ENCODE peak calls at places on chromosome 3, in five cellular contexts. K is body of pancreas, V is neural progenitor cell, Q is esophagus squamous epithelium, H is GM23248. C is an unnamed sample.

GRCh38 chr3:184815046-184815930 is 3.3 kb downstream of the VPS8 start:
- DNase-seq in K (no peak), V (no peak), Q (no peak), H (peak; percentile 77), C (no peak)

GRCh38 chr3:73602171-73602570 is 22.6 kb downstream of the PDZRN3 start:
- DNase-seq in K (no peak), V (no peak), Q (no peak), H (peak; percentile 96), C (no peak)

GRCh38 chr3:12454076-12454807 is 30.0 kb upstream of the TSEN2 start:
- DNase-seq in K (no peak), V (peak; percentile 62), Q (no peak), H (peak; percentile 66), C (no peak)

GRCh38 chr3:28940530-28940929 is 340.3 kb upstream of the RBMS3 start:
- DNase-seq in K (no peak), V (no peak), Q (no peak), H (peak; percentile 79), C (no peak)

GRCh38 chr3:47108546-47108945 is 55.4 kb downstream of the SETD2 start:
- DNase-seq in K (no peak), V (peak; percentile 52), Q (no peak), H (peak; percentile 26), C (no peak)

GRCh38 chr3:187773233-187773962 is 28.1 kb upstream of the BCL6 start:
- DNase-seq in K (no peak), V (peak; percentile 29), Q (no peak), H (no peak), C (no peak)

GRCh38 chr3:104102386-104102785 is 1264.3 kb upstream of the ALCAM start:
- DNase-seq in K (no peak), V (peak; percentile 64), Q (no peak), H (peak; percentile 60), C (no peak)

GRCh38 chr3:174046311-174046710 is 648.8 kb downstream of the NLGN1 start:
- DNase-seq in K (no peak), V (no peak), Q (no peak), H (no peak), C (no peak)

GRCh38 chr3:3800685-3801509 is 1.7 kb downstream of the LRRN1 start:
- DNase-seq in K (peak; percentile 54), V (peak; percentile 67), Q (no peak), H (peak; percentile 10), C (no peak)

GRCh38 chr3:67288707-67289106 is 290.6 kb downstream of the KBTBD8 start:
- DNase-seq in K (no peak), V (no peak), Q (no peak), H (no peak), C (no peak)

GRCh38 chr3:115728013-115728412 is 104.7 kb downstream of the GAP43 start:
- DNase-seq in K (no peak), V (no peak), Q (no peak), H (no peak), C (no peak)

GRCh38 chr3:34139566-34139965 is 341.1 kb downstream of the PDCD6IP start:
- DNase-seq in K (no peak), V (no peak), Q (no peak), H (no peak), C (no peak)

GRCh38 chr3:115788921-115789470 is 165.7 kb downstream of the GAP43 start:
- DNase-seq in K (no peak), V (no peak), Q (no peak), H (peak; percentile 95), C (no peak)

GRCh38 chr3:144142151-144142855 is 170.7 kb downstream of the DIPK2A start:
- DNase-seq in K (no peak), V (no peak), Q (no peak), H (peak; percentile 81), C (no peak)

GRCh38 chr3:151226825-151227224 is 23.8 kb upstream of the GPR171 start:
- DNase-seq in K (no peak), V (no peak), Q (no peak), H (no peak), C (no peak)

GRCh38 chr3:151228291-151229125 is 25.5 kb upstream of the GPR171 start:
- DNase-seq in K (no peak), V (no peak), Q (no peak), H (peak; percentile 82), C (no peak)

GRCh38 chr3:151232991-151233390 is 30.0 kb upstream of the GPR171 start:
- DNase-seq in K (no peak), V (no peak), Q (no peak), H (no peak), C (no peak)

GRCh38 chr3:151227438-151228290 is 24.6 kb upstream of the GPR171 start:
- DNase-seq in K (peak; percentile 72), V (peak; percentile 81), Q (no peak), H (peak; percentile 80), C (peak; percentile 77)

DNA sequence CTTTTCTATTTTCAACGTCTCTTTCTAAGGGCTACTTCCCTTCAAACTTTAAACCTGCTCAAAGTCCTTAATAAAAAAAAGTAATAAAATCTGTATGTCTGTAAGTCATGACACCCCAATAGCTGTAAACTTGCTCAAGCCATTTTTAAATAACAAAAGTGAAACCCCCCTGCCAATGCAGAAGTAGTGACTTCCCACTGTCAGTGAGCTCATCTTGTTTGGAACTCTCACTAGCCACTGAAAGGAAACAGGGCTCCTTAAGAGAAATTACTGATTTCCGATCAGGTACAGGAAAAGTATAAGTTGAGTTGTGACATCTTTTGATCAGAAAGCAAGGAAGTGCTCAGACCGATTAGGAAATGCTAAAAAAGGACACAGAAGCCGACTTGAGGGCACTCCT is 27.6 kb upstream of the GPR171 start:
- DNase-seq in K (no peak), V (no peak), Q (no peak), H (no peak), C (no peak)
- H3K4me3 ChIP-seq in K (no peak overlapping the region), V (no peak overlapping the region), Q (no peak overlapping the region), H (no peak overlapping the region), C (no peak overlapping the region)

GRCh38 chr3:31648286-31648968 is 115.7 kb downstream of the STT3B start:
- DNase-seq in K (no peak), V (no peak), Q (no peak), H (no peak), C (no peak)

GRCh38 chr3:31653464-31653863 is 120.7 kb downstream of the STT3B start:
- DNase-seq in K (no peak), V (no peak), Q (no peak), H (no peak), C (no peak)

GRCh38 chr3:31654998-31655397 is 122.3 kb downstream of the STT3B start:
- DNase-seq in K (no peak), V (no peak), Q (no peak), H (no peak), C (no peak)

GRCh38 chr3:31652296-31652695 is 119.6 kb downstream of the STT3B start:
- DNase-seq in K (no peak), V (no peak), Q (no peak), H (no peak), C (no peak)
- H3K9me3 ChIP-seq in K (no peaks in the 10 kb centered on the region), V (peaks cover 28% of the 10 kb centered on the region), Q (peaks cover 56% of the 10 kb centered on the region), H (peaks cover 3% of the 10 kb centered on the region), C (peaks cover 6% of the 10 kb centered on the region)

GRCh38 chr3:123696796-123697195 is 111.9 kb upstream of the HACD2 start:
- DNase-seq in K (no peak), V (no peak), Q (no peak), H (no peak), C (no peak)
- H3K4me1 ChIP-seq in K (peaks cover 8% of the 10 kb centered on the region), V (peaks cover 22% of the 10 kb centered on the region), Q (peaks cover 26% of the 10 kb centered on the region), H (peaks cover 25% of the 10 kb centered on the region), C (no peaks in the 10 kb centered on the region)

GRCh38 chr3:169633789-169634188 is 29.7 kb downstream of the MECOM start:
- DNase-seq in K (no peak), V (no peak), Q (no peak), H (no peak), C (no peak)
- H3K4me3 ChIP-seq in K (no peak overlapping the region), V (no peak overlapping the region), Q (no peak overlapping the region), H (no peak overlapping the region), C (no peak overlapping the region)

GRCh38 chr3:150455341-150455740 is 47.2 kb downstream of the TSC22D2 start:
- DNase-seq in K (no peak), V (no peak), Q (no peak), H (no peak), C (no peak)
- H3K9me3 ChIP-seq in K (no peaks in the 10 kb centered on the region), V (no peaks in the 10 kb centered on the region), Q (no peaks in the 10 kb centered on the region), H (no peaks in the 10 kb centered on the region), C (no peaks in the 10 kb centered on the region)

GRCh38 chr3:15294914-15295313 is 37.5 kb downstream of the SH3BP5 start:
- DNase-seq in K (no peak), V (no peak), Q (no peak), H (peak; percentile 55), C (no peak)

GRCh38 chr3:15295506-15295905 is 36.9 kb downstream of the SH3BP5 start:
- DNase-seq in K (no peak), V (no peak), Q (no peak), H (peak; percentile 98), C (no peak)

GRCh38 chr3:15290731-15291130 is 41.7 kb downstream of the SH3BP5 start:
- DNase-seq in K (no peak), V (no peak), Q (no peak), H (no peak), C (no peak)

GRCh38 chr3:15291589-15292541 is 40.5 kb downstream of the SH3BP5 start:
- DNase-seq in K (no peak), V (no peak), Q (no peak), H (no peak), C (peak; percentile 80)

DNA sequence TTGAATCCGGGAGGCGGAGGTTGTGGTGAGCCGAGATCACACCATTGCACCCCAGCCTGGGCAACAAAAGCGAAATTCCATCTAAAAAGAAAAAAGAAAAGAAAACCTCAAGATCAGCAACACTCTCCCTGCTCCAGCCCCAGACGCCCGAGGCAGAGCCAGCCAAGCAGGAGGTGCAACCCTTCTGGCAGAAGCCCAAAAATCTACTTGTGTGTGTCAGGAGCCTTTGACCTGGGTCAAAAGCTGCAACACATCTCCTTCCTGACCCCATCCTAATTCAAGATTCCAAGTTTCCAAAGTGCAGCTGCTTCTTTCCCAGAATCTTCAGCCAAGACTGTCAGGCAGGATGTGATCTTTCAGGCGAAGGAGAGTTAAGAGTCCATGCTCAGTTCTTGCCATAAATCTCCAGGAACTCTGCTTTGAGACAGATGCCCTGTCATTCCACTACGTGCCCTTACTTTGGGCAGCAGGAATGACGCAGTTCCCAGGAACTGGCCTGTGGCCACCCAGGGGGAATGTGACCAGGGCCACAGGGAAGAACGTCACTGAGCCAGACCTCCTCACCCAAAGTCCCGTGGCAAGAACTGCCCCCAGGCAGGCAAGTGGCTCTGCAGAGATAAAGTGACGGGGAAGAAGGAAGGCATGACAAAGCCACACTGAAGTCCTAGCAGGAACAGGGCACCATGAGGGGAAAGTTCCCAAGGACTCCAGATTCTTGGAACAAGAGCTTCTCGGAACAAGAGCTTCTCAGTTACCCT is 39.4 kb downstream of the SH3BP5 start:
- DNase-seq in K (peak; percentile 42), V (no peak), Q (no peak), H (no peak), C (no peak)
- H3K4me1 ChIP-seq in K (peaks cover 13% of the 10 kb centered on the region), V (no peaks in the 10 kb centered on the region), Q (peaks cover 40% of the 10 kb centered on the region), H (peaks cover 12% of the 10 kb centered on the region), C (peaks cover 93% of the 10 kb centered on the region)

GRCh38 chr3:14935577-14936345 is 11.6 kb upstream of the NR2C2 start:
- DNase-seq in K (no peak), V (no peak), Q (no peak), H (no peak), C (no peak)
- H3K4me3 ChIP-seq in K (no peak overlapping the region), V (no peak overlapping the region), Q (no peak overlapping the region), H (no peak overlapping the region), C (no peak overlapping the region)